ENCODE peak calls at places on chromosome 12, in six cellular contexts. One of them, this sample, is unnamed.
A peak's percentile ranks its signal among the peaks of the same experiment; 100 is the strongest.

GRCh38 chr12:45601888-45602287 is 127.6 kb upstream of the ARID2 start:
- DNase-seq in HL-60: no peak
- DNase-seq in Peyer's patch: no peak
- DNase-seq in sciatic nerve: no peak
- DNase-seq in mammary epithelial cell: no peak
- DNase-seq in mucosa of gallbladder: no peak
- DNase-seq in this sample: no peak

GRCh38 chr12:46065412-46066166 is 75.2 kb upstream of the SCAF11 start:
- DNase-seq in HL-60: no peak
- DNase-seq in Peyer's patch: no peak
- DNase-seq in sciatic nerve: no peak
- DNase-seq in mammary epithelial cell: no peak
- DNase-seq in mucosa of gallbladder: no peak
- DNase-seq in this sample: no peak

GRCh38 chr12:105067511-105068031 is 16.7 kb downstream of the ALDH1L2 start:
- DNase-seq in HL-60: no peak
- DNase-seq in Peyer's patch: no peak
- DNase-seq in sciatic nerve: no peak
- DNase-seq in mammary epithelial cell: no peak
- DNase-seq in mucosa of gallbladder: no peak
- DNase-seq in this sample: no peak

GRCh38 chr12:131311764-131312163 is 358.1 kb downstream of the ADGRD1 start:
- DNase-seq in HL-60: no peak
- DNase-seq in Peyer's patch: no peak
- DNase-seq in sciatic nerve: peak; percentile 31
- DNase-seq in mammary epithelial cell: no peak
- DNase-seq in mucosa of gallbladder: no peak
- DNase-seq in this sample: no peak

GRCh38 chr12:43882578-43883178 is 46.8 kb downstream of the TMEM117 start:
- DNase-seq in HL-60: peak; percentile 4
- DNase-seq in Peyer's patch: no peak
- DNase-seq in sciatic nerve: no peak
- DNase-seq in mammary epithelial cell: peak; percentile 49
- DNase-seq in mucosa of gallbladder: peak; percentile 32
- DNase-seq in this sample: peak; percentile 3

GRCh38 chr12:82223421-82223820 is 134.8 kb downstream of the CCDC59 start:
- DNase-seq in HL-60: no peak
- DNase-seq in Peyer's patch: no peak
- DNase-seq in sciatic nerve: no peak
- DNase-seq in mammary epithelial cell: no peak
- DNase-seq in mucosa of gallbladder: no peak
- DNase-seq in this sample: no peak

GRCh38 chr12:122981036-122981471 is 573 bp downstream of the ARL6IP4 start:
- DNase-seq in HL-60: no peak
- DNase-seq in Peyer's patch: no peak
- DNase-seq in sciatic nerve: no peak
- DNase-seq in mammary epithelial cell: no peak
- DNase-seq in mucosa of gallbladder: no peak
- DNase-seq in this sample: no peak

GRCh38 chr12:71303199-71303598 is 136.4 kb upstream of the LGR5 start:
- DNase-seq in HL-60: no peak
- DNase-seq in Peyer's patch: no peak
- DNase-seq in sciatic nerve: no peak
- DNase-seq in mammary epithelial cell: peak; percentile 89
- DNase-seq in mucosa of gallbladder: no peak
- DNase-seq in this sample: no peak

GRCh38 chr12:50923361-50924130 is 28.8 kb upstream of the HIGD1C start:
- DNase-seq in HL-60: no peak
- DNase-seq in Peyer's patch: no peak
- DNase-seq in sciatic nerve: no peak
- DNase-seq in mammary epithelial cell: no peak
- DNase-seq in mucosa of gallbladder: no peak
- DNase-seq in this sample: no peak

This sample was measured in NCI-H345.